ENCODE peak calls at places on chromosomes 7 and 10, in seven cellular contexts. C is mammary epithelial cell, S is fibroblast of lung, H is neural progenitor cell, D is GM23248, G is A673, N is endothelial cell of umbilical vein. F is an unnamed sample.

GRCh38 chr7:138006106-138006505 is 4.2 kb upstream of the CREB3L2 start:
- DNase-seq in S (no peak), G (no peak), N (no peak), H (no peak), C (no peak), D (peak; percentile 60), F (no peak)

GRCh38 chr10:130470973-130471372 is 334.8 kb downstream of the GLRX3 start:
- DNase-seq in C (no peak), H (no peak), S (no peak), N (no peak), D (no peak), G (no peak), F (no peak)

GRCh38 chr7:137667633-137668387 is 179.0 kb downstream of the DGKI start:
- DNase-seq in H (no peak), G (no peak), C (peak; percentile 85), S (peak; percentile 98), N (no peak), D (peak; percentile 96), F (no peak)

GRCh38 chr10:88989824-88990527 is 622 bp upstream of the FAS start:
- DNase-seq in C (peak; percentile 72), D (peak; percentile 95), H (no peak), N (peak; percentile 81), G (peak; percentile 72), S (peak; percentile 73), F (no peak)

GRCh38 chr7:17184805-17185689 is 113.4 kb upstream of the AHR start:
- DNase-seq in S (peak; percentile 36), C (peak; percentile 9), H (no peak), N (peak; percentile 49), D (peak; percentile 76), G (no peak), F (no peak)

GRCh38 chr7:913736-914520 is 37.6 kb downstream of the GET4 start:
- DNase-seq in G (no peak), D (no peak), N (no peak), S (no peak), H (no peak), C (peak; percentile 70), F (no peak)

GRCh38 chr10:76306859-76307258 is 875.4 kb downstream of the LRMDA start:
- DNase-seq in H (no peak), S (peak; percentile 77), G (no peak), N (no peak), C (no peak), D (peak; percentile 65), F (no peak)

GRCh38 chr10:6912929-6913328 is 332.9 kb upstream of the PRKCQ start:
- DNase-seq in H (no peak), N (no peak), G (no peak), S (no peak), C (no peak), D (no peak), F (peak; percentile 46)

GRCh38 chr7:116955801-116956514 is 2.7 kb downstream of the ST7 start:
- DNase-seq in C (no peak), N (peak; percentile 67), G (peak; percentile 3), H (no peak), S (peak; percentile 53), D (peak; percentile 27), F (no peak)

GRCh38 chr7:76201732-76202665 is at the start of gene SRRM3:
- DNase-seq in D (peak; percentile 85), H (peak; percentile 94), G (peak; percentile 88), N (peak; percentile 49), S (peak; percentile 73), C (peak; percentile 48), F (peak; percentile 81)

GRCh38 chr10:19638173-19638872 is 177.9 kb upstream of the PLXDC2 start:
- DNase-seq in S (peak; percentile 94), C (peak; percentile 34), D (peak; percentile 84), N (no peak), H (no peak), G (peak; percentile 14), F (no peak)

GRCh38 chr10:14686356-14686755 is 88.3 kb downstream of the FAM107B start:
- DNase-seq in S (peak; percentile 78), C (peak; percentile 68), H (no peak), D (no peak), N (no peak), G (no peak), F (peak; percentile 91)

GRCh38 chr7:32458025-32458424 is 32.2 kb downstream of the LSM5 start:
- DNase-seq in N (no peak), C (no peak), S (no peak), G (no peak), H (no peak), D (no peak), F (no peak)

GRCh38 chr10:69647819-69648218 is 17.8 kb downstream of the FAM241B start:
- DNase-seq in G (no peak), C (no peak), H (no peak), D (no peak), N (no peak), S (no peak), F (no peak)

GRCh38 chr10:101829561-101830315 is 11.5 kb upstream of the OGA start:
- DNase-seq in D (peak; percentile 46), H (peak; percentile 92), N (no peak), G (peak; percentile 55), S (no peak), C (no peak), F (peak; percentile 62)

GRCh38 chr7:115962340-115962739 is 68.2 kb downstream of the TFEC start:
- DNase-seq in G (no peak), C (no peak), N (no peak), S (no peak), D (no peak), H (no peak), F (no peak)

GRCh38 chr10:70376436-70377378 is 5.7 kb downstream of the LRRC20 start:
- DNase-seq in S (peak; percentile 47), G (no peak), H (no peak), D (peak; percentile 40), C (peak; percentile 63), N (peak; percentile 41), F (no peak)

GRCh38 chr10:121889212-121889611 is 38.6 kb downstream of the ATE1 start:
- DNase-seq in D (no peak), N (no peak), G (no peak), C (no peak), S (no peak), H (no peak), F (no peak)

GRCh38 chr7:140383954-140384713 is 14.2 kb downstream of the SLC37A3 start:
- DNase-seq in D (no peak), C (no peak), N (no peak), H (no peak), S (no peak), G (no peak), F (no peak)

GRCh38 chr7:151310578-151310977 is 31.0 kb upstream of the NUB1 start:
- DNase-seq in D (peak; percentile 58), C (no peak), S (no peak), H (no peak), N (peak; percentile 13), G (peak; percentile 53), F (peak; percentile 17)

GRCh38 chr7:127900735-127901685 is 130.2 kb downstream of the LRRC4 start:
- DNase-seq in G (no peak), C (no peak), H (peak; percentile 70), N (no peak), D (no peak), S (no peak), F (no peak)

GRCh38 chr7:142436601-142437000 is 178.7 kb upstream of the PRSS58 start:
- DNase-seq in N (peak; percentile 43), D (peak; percentile 34), S (peak; percentile 26), G (no peak), H (no peak), C (no peak), F (no peak)

GRCh38 chr10:3226960-3227724 is 54.6 kb upstream of the PITRM1 start:
- DNase-seq in D (peak; percentile 92), S (peak; percentile 92), N (no peak), G (no peak), H (no peak), C (peak; percentile 87), F (no peak)

GRCh38 chr10:70551971-70552422 is 50.5 kb downstream of the PRF1 start:
- DNase-seq in N (no peak), H (no peak), D (peak; percentile 23), G (peak; percentile 54), S (peak; percentile 90), C (no peak), F (no peak)

GRCh38 chr7:94529516-94529915 is 19.9 kb downstream of the CASD1 start:
- DNase-seq in C (peak; percentile 16), S (peak; percentile 90), N (no peak), G (peak; percentile 15), D (peak; percentile 64), H (peak; percentile 28), F (no peak)

DNA sequence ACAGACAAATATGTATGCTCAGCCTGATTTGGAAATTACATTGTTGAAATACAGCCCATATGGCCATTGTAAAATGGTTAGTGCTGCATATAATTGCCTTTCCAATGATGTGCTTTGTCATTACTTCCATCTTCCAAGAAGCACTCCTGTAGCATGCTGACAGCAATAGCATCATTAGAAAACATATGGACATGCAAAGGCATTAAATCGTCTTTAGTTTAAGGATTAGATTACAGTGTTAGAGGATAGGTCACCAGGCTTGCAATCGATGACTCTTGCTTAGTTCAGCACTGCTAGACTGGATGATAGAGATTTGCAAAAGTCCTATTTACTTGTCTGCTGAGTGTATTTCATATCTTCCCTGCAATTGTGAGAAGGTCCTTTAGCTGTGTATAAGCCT is 17.4 kb downstream of the AUTS2 start:
- DNase-seq in C (no peak), H (no peak), N (no peak), S (no peak), G (no peak), D (no peak), F (no peak)
- H3K4me1 ChIP-seq in C (no peaks in the 10 kb centered on the region), H (peaks cover 36% of the 10 kb centered on the region), N (no peaks in the 10 kb centered on the region), S (no peaks in the 10 kb centered on the region), G (peaks cover 32% of the 10 kb centered on the region), D (no peaks in the 10 kb centered on the region), F (no peaks in the 10 kb centered on the region)

GRCh38 chr7:82397846-82398245 is 45.7 kb downstream of the CACNA2D1 start:
- DNase-seq in C (no peak), N (no peak), D (no peak), G (no peak), H (no peak), S (peak; percentile 19), F (no peak)
- TF ChIP-seq EZH2 in C (no peak), N (no peak), D (no peak), G (no peak), H (no peak), S (no peak), F (no peak)

GRCh38 chr10:24900888-24901685 is 51.3 kb downstream of the PRTFDC1 start:
- DNase-seq in H (no peak), G (peak; percentile 59), N (no peak), C (no peak), S (no peak), D (no peak), F (peak; percentile 78)
- H3K4me1 ChIP-seq in H (no peaks in the 10 kb centered on the region), G (peaks cover 26% of the 10 kb centered on the region), N (peaks cover 27% of the 10 kb centered on the region), C (peaks cover 26% of the 10 kb centered on the region), S (peaks cover 10% of the 10 kb centered on the region), D (peaks cover 32% of the 10 kb centered on the region), F (peaks cover 28% of the 10 kb centered on the region)

GRCh38 chr10:117167346-117168134 is 29.5 kb upstream of the VAX1 start:
- DNase-seq in H (peak; percentile 33), C (no peak), N (no peak), S (no peak), G (peak; percentile 58), D (no peak), F (no peak)

GRCh38 chr10:117169480-117169879 is 27.8 kb upstream of the KCNK18 start:
- DNase-seq in N (no peak), H (no peak), C (no peak), S (peak; percentile 67), D (no peak), G (no peak), F (no peak)

GRCh38 chr10:117168729-117169128 is 28.6 kb upstream of the KCNK18 start:
- DNase-seq in C (no peak), S (no peak), D (no peak), H (peak; percentile 55), G (peak; percentile 54), N (no peak), F (no peak)

GRCh38 chr10:117166420-117167345 is 28.6 kb upstream of the VAX1 start:
- DNase-seq in H (no peak), D (peak; percentile 22), S (no peak), N (no peak), C (peak; percentile 48), G (peak; percentile 33), F (no peak)

GRCh38 chr10:117168135-117168674 is 29.1 kb upstream of the KCNK18 start:
- DNase-seq in N (peak; percentile 27), S (peak; percentile 33), G (peak; percentile 84), D (peak; percentile 78), C (peak; percentile 13), H (peak; percentile 88), F (peak; percentile 33)
- TF ChIP-seq EZH2 in N (peak; percentile 62), S (peak; percentile 53), G (no peak), D (peak; percentile 31), C (no peak), H (no peak), F (no peak)

F was measured in MM.1S.